ENCODE peak calls at places on chromosome 14, in seven cellular contexts. A is HFF-Myc, Y is hippocampal formation, B is astrocyte of the hippocampus, X is left colon, O is prostate gland, C is GM19239. E is an unnamed sample.
A peak's percentile ranks its signal among the peaks of the same experiment; 100 is the strongest.

GRCh38 chr14:100994757-100995156 is 91.2 kb upstream of the RTL1 start:
- DNase-seq in Y (no peak), X (no peak), O (no peak), B (no peak), C (no peak), A (no peak), E (no peak)

GRCh38 chr14:66405158-66405557 is 81.0 kb upstream of the CCDC196 start:
- DNase-seq in Y (no peak), O (no peak), B (peak; percentile 62), X (no peak), A (no peak), C (no peak), E (no peak)

GRCh38 chr14:58703149-58703509 is 65.4 kb downstream of the DACT1 start:
- DNase-seq in B (no peak), X (peak; percentile 62), C (no peak), A (no peak), Y (no peak), O (no peak), E (no peak)

GRCh38 chr14:71574976-71575375 is 357.3 kb upstream of the RGS6 start:
- DNase-seq in C (no peak), A (peak; percentile 47), Y (no peak), B (peak; percentile 80), O (no peak), X (no peak), E (no peak)

GRCh38 chr14:69945905-69946304 is 66.7 kb downstream of the SMOC1 start:
- DNase-seq in C (no peak), A (no peak), X (no peak), O (no peak), Y (no peak), B (peak; percentile 11), E (no peak)

GRCh38 chr14:91299483-91300115 is 55.1 kb upstream of the GPR68 start:
- DNase-seq in Y (no peak), A (no peak), O (no peak), C (no peak), X (no peak), B (no peak), E (no peak)

GRCh38 chr14:21109377-21110260 is 8.8 kb downstream of the TMEM253 start:
- DNase-seq in Y (no peak), A (no peak), B (no peak), X (no peak), O (no peak), C (no peak), E (no peak)

GRCh38 chr14:91896419-91896818 is 29.1 kb upstream of the TC2N start:
- DNase-seq in A (no peak), O (no peak), X (no peak), C (no peak), Y (no peak), B (no peak), E (no peak)

GRCh38 chr14:67815573-67816235 is 686 bp downstream of the ZFYVE26 start:
- DNase-seq in C (no peak), X (no peak), O (no peak), Y (no peak), A (no peak), B (peak; percentile 59), E (no peak)

GRCh38 chr14:90388437-90388836 is 8.4 kb upstream of the CALM1 start:
- DNase-seq in C (no peak), B (peak; percentile 82), X (no peak), O (no peak), Y (no peak), A (peak; percentile 63), E (peak; percentile 30)

GRCh38 chr14:22539831-22540230 is 49.2 kb downstream of the DAD1 start:
- DNase-seq in O (no peak), B (no peak), X (no peak), A (no peak), Y (no peak), C (no peak), E (no peak)

GRCh38 chr14:75202671-75203070 is 26.3 kb upstream of the TMED10 start:
- DNase-seq in X (no peak), C (no peak), Y (no peak), A (no peak), O (no peak), B (no peak), E (no peak)

GRCh38 chr14:64715628-64716412 is 11.6 kb downstream of the PLEKHG3 start:
- DNase-seq in B (peak; percentile 73), A (no peak), X (peak; percentile 60), O (no peak), C (no peak), Y (peak; percentile 72), E (no peak)

GRCh38 chr14:35229495-35230089 is 62.6 kb upstream of the PSMA6 start:
- DNase-seq in C (no peak), O (no peak), B (no peak), X (no peak), A (no peak), Y (no peak), E (no peak)

GRCh38 chr14:105069887-105070759 is 4.9 kb upstream of the GPR132 start:
- DNase-seq in C (peak; percentile 87), B (no peak), A (no peak), O (no peak), X (no peak), Y (no peak), E (no peak)

GRCh38 chr14:69376439-69376838 is 21.7 kb downstream of the ERH start:
- DNase-seq in C (no peak), X (no peak), A (no peak), Y (no peak), O (no peak), B (no peak), E (no peak)

GRCh38 chr14:97172644-97173043 is 375.5 kb downstream of the VRK1 start:
- DNase-seq in X (no peak), A (no peak), Y (no peak), C (no peak), O (no peak), B (no peak), E (no peak)

GRCh38 chr14:30331030-30331429 is 227.9 kb upstream of the G2E3 start:
- DNase-seq in B (no peak), C (no peak), X (no peak), Y (no peak), A (no peak), O (no peak), E (no peak)

GRCh38 chr14:57066887-57067513 is 201.7 kb downstream of the EXOC5 start:
- DNase-seq in Y (peak; percentile 10), O (peak; percentile 18), A (no peak), C (no peak), X (peak; percentile 53), B (peak; percentile 58), E (no peak)

GRCh38 chr14:85813040-85813439 is 283.1 kb downstream of the FLRT2 start:
- DNase-seq in C (no peak), A (no peak), Y (no peak), X (no peak), B (no peak), O (no peak), E (no peak)

GRCh38 chr14:61211476-61212262 is 69.5 kb downstream of the TMEM30B start:
- DNase-seq in O (no peak), C (no peak), X (no peak), A (no peak), B (no peak), Y (no peak), E (no peak)

GRCh38 chr14:100619382-100620305 is 32.4 kb upstream of the BEGAIN start:
- DNase-seq in B (no peak), O (no peak), Y (no peak), X (no peak), C (no peak), A (no peak), E (no peak)

GRCh38 chr14:76931629-76932402 is 96.7 kb downstream of the IRF2BPL start:
- DNase-seq in X (no peak), A (no peak), Y (no peak), B (no peak), O (no peak), C (no peak), E (no peak)

GRCh38 chr14:24080888-24081738 is 9.8 kb downstream of the CPNE6 start:
- DNase-seq in Y (peak; percentile 34), O (peak; percentile 54), A (no peak), X (peak; percentile 89), C (peak; percentile 86), B (peak; percentile 57), E (peak; percentile 38)

GRCh38 chr14:104600141-104600643 is 4.4 kb downstream of the TMEM179 start:
- DNase-seq in C (no peak), O (no peak), A (peak; percentile 5), Y (peak; percentile 49), B (no peak), X (no peak), E (no peak)

GRCh38 chr14:39734306-39734705 is 302.1 kb upstream of the FBXO33 start:
- DNase-seq in X (no peak), Y (no peak), O (no peak), B (no peak), A (no peak), C (no peak), E (no peak)

E was measured in mucosa of gallbladder.